ENCODE peak calls at places on chromosome 5, in six cellular contexts. One of them, this sample, is unnamed. For H3K4me1, the result is how much of the 10 kb centered on the place peaks cover.

GRCh38 chr5:9197881-9198260 is 348.0 kb downstream of the SEMA5A start:
- DNase-seq in HCT116: no peak
- DNase-seq in GM12878: peak
- DNase-seq in HepG2: no peak
- DNase-seq in K562: no peak
- DNase-seq in H1: no peak
- DNase-seq in this sample: no peak

GRCh38 chr5:167294861-167295685 is 996.4 kb upstream of the WWC1 start:
- DNase-seq in HCT116: peak
- DNase-seq in GM12878: no peak
- DNase-seq in HepG2: no peak
- DNase-seq in K562: no peak
- DNase-seq in H1: no peak
- DNase-seq in this sample: no peak

GRCh38 chr5:91166040-91166807 is 216.9 kb downstream of the ARRDC3 start:
- DNase-seq in HCT116: no peak
- DNase-seq in GM12878: no peak
- DNase-seq in HepG2: no peak
- DNase-seq in K562: no peak
- DNase-seq in H1: no peak
- DNase-seq in this sample: no peak

GRCh38 chr5:128870923-128871322 is 94.4 kb upstream of the SLC27A6 start:
- DNase-seq in HCT116: no peak
- DNase-seq in GM12878: no peak
- DNase-seq in HepG2: no peak
- DNase-seq in K562: no peak
- DNase-seq in H1: no peak
- DNase-seq in this sample: no peak

GRCh38 chr5:134115806-134116175 is 1.3 kb downstream of the TCF7 start:
- DNase-seq in HCT116: no peak
- DNase-seq in GM12878: no peak
- DNase-seq in HepG2: no peak
- DNase-seq in K562: no peak
- DNase-seq in H1: no peak
- DNase-seq in this sample: no peak

GRCh38 chr5:177440211-177440989 is 6.2 kb upstream of the PRR7 start:
- DNase-seq in HCT116: no peak
- DNase-seq in GM12878: no peak
- DNase-seq in HepG2: no peak
- DNase-seq in K562: no peak
- DNase-seq in H1: no peak
- DNase-seq in this sample: no peak

GRCh38 chr5:74897049-74897448 is 30.9 kb upstream of the FAM169A start:
- DNase-seq in HCT116: no peak
- DNase-seq in GM12878: no peak
- DNase-seq in HepG2: no peak
- DNase-seq in K562: no peak
- DNase-seq in H1: no peak
- DNase-seq in this sample: no peak

GRCh38 chr5:141192110-141192725 is at the start of gene PCDHB10:
- DNase-seq in HCT116: peak
- DNase-seq in GM12878: no peak
- DNase-seq in HepG2: peak
- DNase-seq in K562: peak
- DNase-seq in H1: no peak
- DNase-seq in this sample: peak

GRCh38 chr5:99130081-99130480 is 201.3 kb upstream of the CHD1 start:
- DNase-seq in HCT116: no peak
- DNase-seq in GM12878: no peak
- DNase-seq in HepG2: no peak
- DNase-seq in K562: no peak
- DNase-seq in H1: no peak
- DNase-seq in this sample: no peak

GRCh38 chr5:53416144-53416730 is 64.2 kb upstream of the FST start:
- DNase-seq in HCT116: peak
- DNase-seq in GM12878: no peak
- DNase-seq in HepG2: no peak
- DNase-seq in K562: no peak
- DNase-seq in H1: no peak
- DNase-seq in this sample: no peak

GRCh38 chr5:167489202-167489601 is 802.2 kb upstream of the WWC1 start:
- DNase-seq in HCT116: no peak
- DNase-seq in GM12878: no peak
- DNase-seq in HepG2: no peak
- DNase-seq in K562: no peak
- DNase-seq in H1: no peak
- DNase-seq in this sample: no peak

GRCh38 chr5:57738306-57738705 is 255.7 kb upstream of the ACTBL2 start:
- DNase-seq in HCT116: no peak
- DNase-seq in GM12878: no peak
- DNase-seq in HepG2: no peak
- DNase-seq in K562: no peak
- DNase-seq in H1: no peak
- DNase-seq in this sample: no peak

GRCh38 chr5:32210151-32210550 is 36.0 kb upstream of the GOLPH3 start:
- DNase-seq in HCT116: no peak
- DNase-seq in GM12878: no peak
- DNase-seq in HepG2: no peak
- DNase-seq in K562: no peak
- DNase-seq in H1: no peak
- DNase-seq in this sample: no peak

GRCh38 chr5:102754499-102755424 is at the start of gene PAM:
- DNase-seq in HCT116: no peak
- DNase-seq in GM12878: no peak
- DNase-seq in HepG2: peak
- DNase-seq in K562: peak
- DNase-seq in H1: no peak
- DNase-seq in this sample: peak

GRCh38 chr5:139137703-139138102 is 60.5 kb downstream of the SIL1 start:
- DNase-seq in HCT116: peak
- DNase-seq in GM12878: no peak
- DNase-seq in HepG2: peak
- DNase-seq in K562: peak
- DNase-seq in H1: no peak
- DNase-seq in this sample: no peak

GRCh38 chr5:139141841-139142240 is 56.3 kb downstream of the SIL1 start:
- DNase-seq in HCT116: peak
- DNase-seq in GM12878: no peak
- DNase-seq in HepG2: peak
- DNase-seq in K562: no peak
- DNase-seq in H1: no peak
- DNase-seq in this sample: no peak

GRCh38 chr5:42654645-42655044 is 102.0 kb upstream of the CCDC152 start:
- DNase-seq in HCT116: no peak
- DNase-seq in GM12878: no peak
- DNase-seq in HepG2: no peak
- DNase-seq in K562: no peak
- DNase-seq in H1: no peak
- DNase-seq in this sample: no peak

GRCh38 chr5:71925608-71926091 is 181.6 kb upstream of the MAP1B start:
- DNase-seq in HCT116: no peak
- DNase-seq in GM12878: no peak
- DNase-seq in HepG2: no peak
- DNase-seq in K562: no peak
- DNase-seq in H1: no peak
- DNase-seq in this sample: no peak

GRCh38 chr5:66796306-66797292 is 200.4 kb downstream of the MAST4 start:
- DNase-seq in HCT116: no peak
- DNase-seq in GM12878: no peak
- DNase-seq in HepG2: no peak
- DNase-seq in K562: no peak
- DNase-seq in H1: no peak
- DNase-seq in this sample: no peak

GRCh38 chr5:173238312-173239232 is 3.6 kb upstream of the NKX2-5 start:
- DNase-seq in HCT116: no peak
- DNase-seq in GM12878: no peak
- DNase-seq in HepG2: no peak
- DNase-seq in K562: no peak
- DNase-seq in H1: no peak
- DNase-seq in this sample: no peak

GRCh38 chr5:119328753-119329602 is 26.8 kb upstream of the TNFAIP8 start:
- DNase-seq in HCT116: no peak
- DNase-seq in GM12878: no peak
- DNase-seq in HepG2: no peak
- DNase-seq in K562: no peak
- DNase-seq in H1: no peak
- DNase-seq in this sample: no peak

GRCh38 chr5:178442361-178443256 is 147.6 kb downstream of the COL23A1 start:
- DNase-seq in HCT116: no peak
- DNase-seq in GM12878: no peak
- DNase-seq in HepG2: no peak
- DNase-seq in K562: no peak
- DNase-seq in H1: no peak
- DNase-seq in this sample: no peak

GRCh38 chr5:2383678-2384025 is 367.8 kb downstream of the IRX2 start:
- DNase-seq in HCT116: no peak
- DNase-seq in GM12878: no peak
- DNase-seq in HepG2: no peak
- DNase-seq in K562: no peak
- DNase-seq in H1: no peak
- DNase-seq in this sample: no peak

GRCh38 chr5:147918101-147918500 is 11.8 kb upstream of the C5orf46 start:
- DNase-seq in HCT116: no peak
- DNase-seq in GM12878: no peak
- DNase-seq in HepG2: no peak
- DNase-seq in K562: no peak
- DNase-seq in H1: no peak
- DNase-seq in this sample: no peak

GRCh38 chr5:150694638-150695037 is 6.2 kb downstream of the RBM22 start:
- DNase-seq in HCT116: no peak
- DNase-seq in GM12878: no peak
- DNase-seq in HepG2: no peak
- DNase-seq in K562: no peak
- DNase-seq in H1: no peak
- DNase-seq in this sample: no peak
- TF ChIP-seq YY1 in HCT116: no peak
- TF ChIP-seq YY1 in GM12878: no peak
- TF ChIP-seq YY1 in HepG2: no peak
- TF ChIP-seq YY1 in K562: no peak
- TF ChIP-seq YY1 in H1: no peak
- TF ChIP-seq YY1 in this sample: no peak

GRCh38 chr5:14257995-14258403 is 114.9 kb downstream of the TRIO start:
- DNase-seq in HCT116: no peak
- DNase-seq in GM12878: peak
- DNase-seq in HepG2: no peak
- DNase-seq in K562: no peak
- DNase-seq in H1: no peak
- DNase-seq in this sample: no peak
- H3K4me1 ChIP-seq in HCT116: under half
- H3K4me1 ChIP-seq in GM12878: under half
- H3K4me1 ChIP-seq in HepG2: under half
- H3K4me1 ChIP-seq in K562: under half
- H3K4me1 ChIP-seq in H1: under half
- H3K4me1 ChIP-seq in this sample: under half

GRCh38 chr5:24643255-24643654 is 1.5 kb downstream of the CDH10 start:
- DNase-seq in HCT116: no peak
- DNase-seq in GM12878: no peak
- DNase-seq in HepG2: no peak
- DNase-seq in K562: no peak
- DNase-seq in H1: no peak
- DNase-seq in this sample: no peak

GRCh38 chr5:24642022-24642421 is 2.8 kb downstream of the CDH10 start:
- DNase-seq in HCT116: no peak
- DNase-seq in GM12878: no peak
- DNase-seq in HepG2: peak
- DNase-seq in K562: no peak
- DNase-seq in H1: no peak
- DNase-seq in this sample: no peak

GRCh38 chr5:24646915-24647314 is 2.1 kb upstream of the CDH10 start:
- DNase-seq in HCT116: no peak
- DNase-seq in GM12878: no peak
- DNase-seq in HepG2: peak
- DNase-seq in K562: no peak
- DNase-seq in H1: no peak
- DNase-seq in this sample: no peak

GRCh38 chr5:24643880-24644279 is 898 bp downstream of the CDH10 start:
- DNase-seq in HCT116: no peak
- DNase-seq in GM12878: no peak
- DNase-seq in HepG2: no peak
- DNase-seq in K562: no peak
- DNase-seq in H1: no peak
- DNase-seq in this sample: no peak

DNA sequence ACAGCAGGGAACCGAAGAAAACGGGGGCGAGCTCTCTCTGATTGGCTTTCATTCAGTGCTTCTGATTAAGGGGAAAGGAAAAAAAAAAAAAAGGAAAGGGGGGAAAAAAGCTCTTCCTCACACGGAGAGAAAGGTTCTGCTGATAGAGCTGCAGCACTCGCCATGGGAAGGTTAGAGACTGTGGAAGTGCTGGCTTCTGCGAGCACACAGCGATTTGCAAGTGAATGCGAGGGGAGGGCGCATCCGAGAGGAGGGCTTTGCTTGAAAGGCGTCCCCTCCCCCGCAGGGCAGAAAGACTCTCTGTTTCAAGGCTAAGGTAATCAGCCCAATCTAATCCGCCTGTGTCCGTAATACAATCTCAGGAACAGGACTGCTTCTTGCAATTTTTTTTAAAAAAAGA is at the start of gene CDH10:
- DNase-seq in HCT116: no peak
- DNase-seq in GM12878: no peak
- DNase-seq in HepG2: no peak
- DNase-seq in K562: no peak
- DNase-seq in H1: peak
- DNase-seq in this sample: peak
- TF ChIP-seq ZNF274 in HCT116: no peak
- TF ChIP-seq ZNF274 in GM12878: no peak
- TF ChIP-seq ZNF274 in HepG2: no peak
- TF ChIP-seq ZNF274 in K562: no peak
- TF ChIP-seq ZNF274 in H1: no peak
- TF ChIP-seq ZNF274 in this sample: no peak

DNA sequence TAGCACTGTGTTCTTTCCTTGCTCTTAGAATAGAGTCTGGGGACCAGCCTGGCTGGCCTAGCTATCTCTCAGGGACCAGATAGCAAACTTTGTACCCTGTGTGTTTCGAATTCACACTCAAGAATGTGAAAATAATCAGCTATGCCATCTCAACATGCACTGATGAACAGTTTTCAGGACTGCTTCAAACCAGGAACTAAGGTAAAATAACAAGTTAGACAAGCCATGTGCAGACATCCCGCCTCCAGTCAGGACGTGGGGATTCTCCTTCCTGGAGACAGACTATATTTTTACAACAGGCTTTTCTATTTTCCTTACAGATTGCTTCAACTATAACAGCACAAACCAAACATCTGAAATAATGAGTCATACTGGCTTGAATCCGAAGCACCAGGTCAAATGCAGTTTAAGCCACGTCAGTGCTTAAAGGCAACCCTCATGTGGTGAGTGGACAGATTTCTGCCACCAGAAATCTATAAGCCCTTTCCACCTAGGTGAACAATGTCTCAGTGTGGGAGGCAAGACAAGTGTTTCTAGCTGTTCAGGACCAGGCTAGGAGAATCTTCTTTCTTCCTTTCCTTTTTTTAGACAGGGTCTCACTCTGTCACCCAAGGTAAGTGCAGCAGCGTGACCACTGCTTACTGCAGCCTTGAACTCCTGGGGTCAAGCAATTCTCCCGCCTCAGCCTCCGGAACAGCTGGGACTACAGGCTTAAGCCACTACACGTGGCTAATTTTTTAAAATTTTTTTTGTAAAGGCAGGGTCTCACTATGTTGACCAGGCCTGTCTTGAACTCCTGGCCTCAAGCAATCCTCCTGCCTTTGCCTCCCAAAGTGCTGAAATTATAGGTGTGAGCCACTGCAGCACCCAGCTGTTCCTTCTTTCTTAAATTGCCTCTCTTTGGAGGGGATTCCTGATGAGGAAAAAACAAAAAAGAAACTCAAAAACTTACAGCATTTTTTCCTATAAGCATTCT is 53.3 kb downstream of the LHFPL2 start:
- DNase-seq in HCT116: peak
- DNase-seq in GM12878: no peak
- DNase-seq in HepG2: peak
- DNase-seq in K562: peak
- DNase-seq in H1: no peak
- DNase-seq in this sample: no peak
- TF ChIP-seq YY1 in HCT116: no peak
- TF ChIP-seq YY1 in GM12878: no peak
- TF ChIP-seq YY1 in HepG2: no peak
- TF ChIP-seq YY1 in K562: no peak
- TF ChIP-seq YY1 in H1: no peak
- TF ChIP-seq YY1 in this sample: no peak

This sample was measured in NT2/D1.